ENCODE peak calls at places on chromosomes 4 and X, in nine cellular contexts. Q is ovary; N is stomach; I is activated CD4-positive, alpha-beta T cell treated with anti-CD3 and anti-CD28 coated beads, Interleukin-2, amount 50 U/mL, for 4 hours; U is pancreas; K is heart right ventricle; W is cardiac muscle cell; S is AG09309; B is small intestine. V is an unnamed sample.
A peak's percentile ranks its signal among the peaks of the same experiment; 100 is the strongest.

GRCh38 chr4:113584407-113585150 is 177.0 kb downstream of the CAMK2D start:
- DNase-seq in Q (no peak), N (no peak), I (no peak), U (no peak), K (no peak), W (peak; percentile 49), S (peak; percentile 42), B (peak; percentile 11), V (no peak)

GRCh38 chr4:37770016-37770415 is 56.5 kb upstream of the PGM2 start:
- DNase-seq in Q (no peak), N (no peak), I (no peak), U (no peak), K (no peak), W (peak; percentile 85), S (peak; percentile 4), B (no peak), V (no peak)

GRCh38 chr4:6088950-6089349 is 70.7 kb upstream of the C4orf50 start:
- DNase-seq in Q (no peak), N (no peak), I (no peak), U (no peak), K (no peak), W (no peak), S (no peak), B (no peak), V (no peak)

GRCh38 chr4:121182296-121182695 is 18.2 kb upstream of the TNIP3 start:
- DNase-seq in Q (no peak), N (no peak), I (no peak), U (no peak), K (no peak), W (peak; percentile 32), S (no peak), B (peak; percentile 45), V (no peak)

GRCh38 chrX:1094934-1095333 is 117.5 kb downstream of the CRLF2 start:
- DNase-seq in Q (no peak), N (no peak), I (no peak), U (no peak), K (no peak), W (no peak), S (no peak), B (no peak), V (no peak)

GRCh38 chrX:136718091-136718490 is 62.6 kb downstream of the ARHGEF6 start:
- DNase-seq in Q (no peak), N (no peak), I (no peak), U (no peak), K (no peak), W (no peak), S (no peak), B (no peak), V (no peak)

GRCh38 chrX:39506131-39506530 is 591.6 kb downstream of the BCOR start:
- DNase-seq in Q (no peak), N (no peak), I (no peak), U (no peak), K (no peak), W (no peak), S (no peak), B (no peak), V (no peak)

GRCh38 chrX:115560211-115560977 is 580 bp upstream of the PLS3 start:
- DNase-seq in Q (no peak), N (no peak), I (no peak), U (no peak), K (no peak), W (peak; percentile 66), S (no peak), B (peak; percentile 29), V (no peak)

GRCh38 chr4:7427326-7428260 is 7.1 kb downstream of the PSAPL1 start:
- DNase-seq in Q (peak; percentile 3), N (peak; percentile 21), I (no peak), U (peak; percentile 30), K (no peak), W (no peak), S (no peak), B (no peak), V (peak; percentile 14)

GRCh38 chr4:1794809-1795303 is 1.8 kb downstream of the FGFR3 start:
- DNase-seq in Q (no peak), N (no peak), I (no peak), U (no peak), K (no peak), W (no peak), S (no peak), B (no peak), V (no peak)